ENCODE peak calls at places on chromosomes 4 and X, in seven cellular contexts. L, N, I, Z, J, F and D are unnamed samples.
A peak's percentile ranks its signal among the peaks of the same experiment; 100 is the strongest.

GRCh38 chr4:112416464-112416863 is 99.5 kb downstream of the NEUROG2 start:
- DNase-seq in L (no peak), N (no peak), I (no peak), Z (no peak), J (no peak), F (no peak), D (no peak)

GRCh38 chr4:105858466-105859040 is 36.7 kb upstream of the NPNT start:
- DNase-seq in L (no peak), N (no peak), I (no peak), Z (no peak), J (no peak), F (no peak), D (no peak)

GRCh38 chr4:11152684-11153083 is 276.0 kb downstream of the HS3ST1 start:
- DNase-seq in L (no peak), N (no peak), I (no peak), Z (no peak), J (no peak), F (no peak), D (no peak)

GRCh38 chr4:110055014-110055768 is 142.5 kb downstream of the EGF start:
- DNase-seq in L (no peak), N (no peak), I (no peak), Z (peak; percentile 58), J (peak; percentile 45), F (no peak), D (no peak)

GRCh38 chrX:115174548-115174947 is 14.7 kb upstream of the RBMXL3 start:
- DNase-seq in L (no peak), N (no peak), I (no peak), Z (no peak), J (no peak), F (no peak), D (no peak)

GRCh38 chr4:3701271-3702083 is 64.7 kb upstream of the ADRA2C start:
- DNase-seq in L (no peak), N (no peak), I (no peak), Z (no peak), J (peak; percentile 67), F (no peak), D (no peak)

GRCh38 chr4:10589808-10590207 is 94.8 kb downstream of the CLNK start:
- DNase-seq in L (no peak), N (no peak), I (no peak), Z (no peak), J (no peak), F (no peak), D (no peak)

GRCh38 chr4:85825937-85826678 is 351.2 kb downstream of the ARHGAP24 start:
- DNase-seq in L (no peak), N (no peak), I (no peak), Z (no peak), J (peak; percentile 49), F (no peak), D (no peak)

GRCh38 chr4:26418107-26418506 is 72.2 kb downstream of the CCKAR start:
- DNase-seq in L (no peak), N (no peak), I (no peak), Z (no peak), J (no peak), F (no peak), D (no peak)

GRCh38 chr4:3494501-3494900 is 31.4 kb downstream of the DOK7 start:
- DNase-seq in L (no peak), N (no peak), I (no peak), Z (no peak), J (no peak), F (no peak), D (no peak)

GRCh38 chrX:2576793-2577192 is 76.0 kb upstream of the DHRSX start:
- DNase-seq in L (no peak), N (no peak), I (no peak), Z (no peak), J (no peak), F (no peak), D (no peak)

GRCh38 chr4:86482851-86483490 is 111.1 kb upstream of the PTPN13 start:
- DNase-seq in L (no peak), N (no peak), I (no peak), Z (peak; percentile 51), J (peak; percentile 74), F (no peak), D (no peak)

GRCh38 chrX:87580862-87581261 is 63.3 kb downstream of the KLHL4 start:
- DNase-seq in L (no peak), N (no peak), I (no peak), Z (no peak), J (no peak), F (no peak), D (no peak)

GRCh38 chr4:5708171-5708828 is at the start of gene EVC2:
- DNase-seq in L (no peak), N (peak; percentile 4), I (no peak), Z (peak; percentile 21), J (peak; percentile 69), F (no peak), D (peak; percentile 26)

GRCh38 chrX:131634900-131635299 is 91.0 kb downstream of the OR13H1 start:
- DNase-seq in L (no peak), N (no peak), I (no peak), Z (no peak), J (no peak), F (no peak), D (no peak)

GRCh38 chrX:13837290-13837745 is 20.4 kb upstream of the GPM6B start:
- DNase-seq in L (peak; percentile 4), N (no peak), I (no peak), Z (peak; percentile 57), J (no peak), F (no peak), D (no peak)

GRCh38 chrX:41909068-41909467 is 14.3 kb downstream of the CASK start:
- DNase-seq in L (no peak), N (no peak), I (no peak), Z (no peak), J (no peak), F (no peak), D (peak; percentile 50)

GRCh38 chr4:127788517-127788916 is 6.4 kb downstream of the HSPA4L start:
- DNase-seq in L (no peak), N (no peak), I (no peak), Z (no peak), J (peak; percentile 32), F (no peak), D (no peak)

GRCh38 chr4:142446965-142447474 is 399.1 kb downstream of the INPP4B start:
- DNase-seq in L (no peak), N (no peak), I (no peak), Z (no peak), J (no peak), F (no peak), D (no peak)

GRCh38 chrX:41733939-41734338 is 10.0 kb downstream of the GPR82 start:
- DNase-seq in L (no peak), N (no peak), I (no peak), Z (no peak), J (no peak), F (no peak), D (no peak)

GRCh38 chr4:73730292-73730691 is 10.1 kb upstream of the CXCL8 start:
- DNase-seq in L (no peak), N (no peak), I (no peak), Z (no peak), J (no peak), F (no peak), D (no peak)

GRCh38 chr4:48493485-48494100 is 3.5 kb downstream of the ZAR1 start:
- DNase-seq in L (no peak), N (no peak), I (no peak), Z (no peak), J (no peak), F (no peak), D (no peak)

GRCh38 chr4:56134272-56134671 is 185.5 kb downstream of the CEP135 start:
- DNase-seq in L (no peak), N (no peak), I (no peak), Z (no peak), J (peak; percentile 23), F (no peak), D (no peak)

GRCh38 chrX:131704136-131704695 is 160.3 kb downstream of the OR13H1 start:
- DNase-seq in L (no peak), N (no peak), I (no peak), Z (peak; percentile 92), J (no peak), F (peak; percentile 76), D (peak; percentile 88)

GRCh38 chrX:121851033-121851432 is 803.6 kb downstream of the GLUD2 start:
- DNase-seq in L (no peak), N (no peak), I (no peak), Z (no peak), J (no peak), F (no peak), D (no peak)

GRCh38 chrX:118963159-118963558 is 11.3 kb upstream of the LONRF3 start:
- DNase-seq in L (no peak), N (no peak), I (no peak), Z (no peak), J (no peak), F (no peak), D (no peak)

GRCh38 chrX:47030339-47030738 is 47.9 kb upstream of the RGN start:
- DNase-seq in L (no peak), N (no peak), I (no peak), Z (peak; percentile 80), J (peak; percentile 27), F (no peak), D (peak; percentile 12)

GRCh38 chrX:40952855-40953254 is 132.4 kb upstream of the USP9X start:
- DNase-seq in L (no peak), N (no peak), I (no peak), Z (no peak), J (no peak), F (no peak), D (peak; percentile 12)

GRCh38 chrX:37717708-37718107 is 32.1 kb downstream of the XK start:
- DNase-seq in L (no peak), N (no peak), I (no peak), Z (no peak), J (no peak), F (no peak), D (no peak)

GRCh38 chrX:23845316-23845932 is 62.3 kb downstream of the APOO start:
- DNase-seq in L (no peak), N (no peak), I (no peak), Z (no peak), J (no peak), F (no peak), D (no peak)

GRCh38 chr4:111494971-111495370 is 650.3 kb upstream of the FAM241A start:
- DNase-seq in L (no peak), N (no peak), I (no peak), Z (no peak), J (no peak), F (no peak), D (no peak)

GRCh38 chrX:110208092-110208491 is 109.8 kb downstream of the AMMECR1 start:
- DNase-seq in L (no peak), N (no peak), I (no peak), Z (no peak), J (no peak), F (no peak), D (no peak)

GRCh38 chr4:38062088-38062893 is 102.1 kb downstream of the PTTG2 start:
- DNase-seq in L (peak; percentile 6), N (peak; percentile 49), I (no peak), Z (peak; percentile 77), J (peak; percentile 77), F (peak; percentile 38), D (peak; percentile 38)

GRCh38 chrX:75156537-75156945 is 458 bp upstream of the ABCB7 start:
- DNase-seq in L (no peak), N (no peak), I (no peak), Z (peak; percentile 26), J (no peak), F (no peak), D (peak; percentile 17)

GRCh38 chrX:96102997-96103396 is 581.6 kb upstream of the DIAPH2 start:
- DNase-seq in L (no peak), N (no peak), I (no peak), Z (no peak), J (no peak), F (no peak), D (no peak)